ENCODE peak calls at places on chromosomes 16 and 17, in seven cellular contexts. M is endothelial cell of umbilical vein, F is kidney, J is neural progenitor cell, Y is IMR-90, S is AG09309, B is ovary. U is an unnamed sample.

GRCh38 chr16:57390635-57391307 is 13.8 kb upstream of the CCL17 start:
- DNase-seq in J (no peak), F (no peak), M (peak; percentile 69), Y (no peak), B (no peak), S (no peak), U (no peak)

GRCh38 chr17:28086519-28086918 is 44.0 kb downstream of the NLK start:
- DNase-seq in B (no peak), Y (peak; percentile 50), M (no peak), F (no peak), J (no peak), S (no peak), U (peak; percentile 58)

GRCh38 chr16:4800290-4801041 is 2.0 kb downstream of the ROGDI start:
- DNase-seq in M (no peak), Y (no peak), S (no peak), B (peak; percentile 28), F (no peak), J (no peak), U (no peak)

GRCh38 chr17:2954898-2955445 is 108.4 kb downstream of the OR1D5 start:
- DNase-seq in B (no peak), Y (peak; percentile 97), M (peak; percentile 88), F (no peak), J (no peak), S (peak; percentile 54), U (peak; percentile 97)

GRCh38 chr16:83404261-83404660 is 403.5 kb upstream of the HSBP1 start:
- DNase-seq in S (no peak), B (no peak), F (no peak), J (no peak), M (no peak), Y (no peak), U (no peak)

GRCh38 chr17:2172447-2172938 is 117.6 kb downstream of the HIC1 start:
- DNase-seq in B (no peak), M (no peak), S (no peak), J (peak; percentile 27), F (no peak), Y (peak; percentile 92), U (no peak)

GRCh38 chr17:19744492-19744891 is 3.6 kb downstream of the ALDH3A1 start:
- DNase-seq in J (no peak), B (peak; percentile 50), S (no peak), Y (no peak), F (no peak), M (no peak), U (no peak)

GRCh38 chr16:26240807-26241206 is 549.0 kb downstream of the HS3ST4 start:
- DNase-seq in Y (no peak), F (no peak), S (no peak), B (no peak), J (no peak), M (no peak), U (no peak)

GRCh38 chr16:26371349-26371869 is 679.6 kb downstream of the HS3ST4 start:
- DNase-seq in J (no peak), S (no peak), B (no peak), M (no peak), F (no peak), Y (no peak), U (no peak)

GRCh38 chr16:12498077-12498476 is 305.6 kb downstream of the CPPED1 start:
- DNase-seq in M (no peak), B (no peak), J (no peak), Y (no peak), F (peak; percentile 87), S (no peak), U (no peak)

GRCh38 chr17:78839762-78840529 is 668 bp downstream of the USP36 start:
- DNase-seq in F (peak; percentile 89), B (peak; percentile 50), Y (peak; percentile 76), S (no peak), J (peak; percentile 52), M (peak; percentile 27), U (peak; percentile 61)

GRCh38 chr17:15944720-15945492 is at the start of gene ADORA2B:
- DNase-seq in Y (peak; percentile 71), B (peak; percentile 22), S (no peak), J (peak; percentile 89), M (peak; percentile 85), F (peak; percentile 86), U (peak; percentile 74)
- TF ChIP-seq CTCF in Y (peak; percentile 70), B (peak; percentile 17), S (peak; percentile 35), J (peak; percentile 62), M (peak; percentile 71), F (peak; percentile 8), U (peak; percentile 16)

DNA sequence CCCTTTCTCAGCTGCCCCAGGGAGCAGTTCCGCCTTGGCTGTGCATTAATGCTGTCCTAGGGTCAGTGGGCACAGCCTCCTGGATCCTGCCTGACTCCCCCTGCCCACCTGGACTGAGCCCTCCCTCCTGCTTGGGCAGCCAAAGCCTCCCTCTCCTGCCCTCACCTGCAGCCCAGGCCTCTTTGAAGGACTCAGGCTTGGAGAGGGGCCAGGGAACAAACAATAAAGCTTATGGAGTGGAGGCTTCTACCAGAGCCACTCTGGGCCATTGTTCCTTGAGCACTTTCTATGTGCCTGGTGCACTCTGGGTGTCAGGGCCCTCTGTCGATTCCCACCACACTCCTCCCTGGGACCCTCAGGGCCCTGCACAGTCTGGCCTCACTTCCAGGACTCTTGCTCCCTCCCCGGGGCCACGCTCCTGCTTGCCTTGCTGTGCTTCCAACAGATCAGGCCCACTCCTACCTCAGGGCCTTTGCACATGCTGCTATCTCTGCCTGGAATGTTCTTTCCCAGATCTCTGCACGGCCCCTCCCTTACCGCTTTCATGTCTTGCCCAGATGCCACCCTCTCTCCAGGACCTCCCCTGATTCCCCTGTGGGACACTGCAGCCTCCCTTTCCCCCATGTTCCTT is 5.0 kb downstream of the KCNJ12 start:
- DNase-seq in M (no peak), S (no peak), B (no peak), J (no peak), F (no peak), Y (no peak), U (no peak)
- H3K4me3 ChIP-seq in M (no peak overlapping the region), S (no peak overlapping the region), B (no peak overlapping the region), J (no peak overlapping the region), F (no peak overlapping the region), Y (no peak overlapping the region), U (no peak overlapping the region)

DNA sequence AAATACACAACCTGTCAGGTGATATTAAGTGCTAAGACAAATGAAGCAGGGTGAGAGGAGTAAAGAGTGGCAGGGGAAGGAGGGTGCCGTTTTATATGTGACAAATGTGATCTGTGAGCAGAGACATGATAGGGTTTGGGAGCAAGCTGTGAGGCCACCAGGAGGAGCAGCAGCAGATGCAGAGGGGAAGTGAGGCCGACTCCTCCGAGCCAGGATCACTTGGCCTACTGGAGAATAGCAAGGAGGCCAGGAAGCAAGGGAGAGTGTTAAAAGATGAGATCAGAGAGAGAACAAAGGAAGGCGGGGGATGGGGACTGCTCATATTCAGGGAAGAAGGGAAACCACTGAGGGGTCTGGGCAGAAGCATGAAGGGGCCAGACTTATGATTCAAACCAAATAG is 129.4 kb downstream of the TANGO6 start:
- DNase-seq in F (no peak), B (no peak), S (no peak), J (peak; percentile 73), M (peak; percentile 81), Y (peak; percentile 70), U (peak; percentile 85)
- TF ChIP-seq CTCF in F (no peak), B (no peak), S (peak; percentile 53), J (peak; percentile 41), M (peak; percentile 54), Y (peak; percentile 52), U (peak; percentile 75)

DNA sequence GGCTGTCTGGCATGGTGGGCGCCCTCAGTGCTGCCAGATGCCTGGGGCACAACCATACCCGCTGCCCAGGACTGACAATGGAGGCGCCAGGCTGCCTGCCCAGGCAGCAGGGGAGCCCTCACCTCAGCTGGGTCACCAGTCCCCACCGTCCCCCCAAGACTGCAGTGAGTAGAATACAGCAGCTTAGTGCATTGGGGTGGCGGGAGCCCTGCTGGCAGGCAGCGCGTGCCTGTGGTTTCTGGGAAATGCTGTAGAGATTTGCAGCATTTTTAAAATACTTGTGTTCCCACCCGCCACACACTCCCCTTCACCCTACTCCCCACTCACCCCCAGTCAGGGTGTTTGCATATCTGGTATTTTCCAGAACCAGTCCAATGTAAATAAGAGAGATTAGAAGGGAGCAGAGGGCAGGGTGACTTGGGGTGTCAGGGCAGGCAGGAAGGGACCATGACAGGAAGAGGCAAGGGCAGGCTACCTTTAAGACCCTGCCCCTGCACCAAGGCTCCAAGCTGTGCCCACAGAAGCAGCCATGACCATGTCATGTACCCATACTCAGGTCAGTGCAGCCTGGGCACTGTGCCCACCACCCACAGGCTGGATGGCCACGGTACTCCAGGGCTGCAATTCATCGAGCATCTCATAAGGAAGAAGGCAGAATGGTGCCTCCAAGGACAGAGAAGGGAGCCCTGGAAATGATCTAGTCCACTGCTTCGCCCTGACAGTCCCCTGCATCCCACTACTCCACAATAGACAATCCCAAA is 21.5 kb downstream of the MYO18A start:
- DNase-seq in Y (peak; percentile 74), F (peak; percentile 69), S (no peak), J (no peak), M (no peak), B (no peak), U (no peak)
- H3K4me3 ChIP-seq in Y (no peak overlapping the region), F (peak overlapping the region; percentile 31), S (no peak overlapping the region), J (no peak overlapping the region), M (no peak overlapping the region), B (no peak overlapping the region), U (no peak overlapping the region)

GRCh38 chr17:76530489-76530814 is 7.1 kb downstream of the CYGB start:
- DNase-seq in S (no peak), B (no peak), F (peak; percentile 75), M (no peak), Y (no peak), J (no peak), U (no peak)
- TF ChIP-seq CTCF in S (no peak), B (no peak), F (no peak), M (no peak), Y (no peak), J (no peak), U (no peak)

DNA sequence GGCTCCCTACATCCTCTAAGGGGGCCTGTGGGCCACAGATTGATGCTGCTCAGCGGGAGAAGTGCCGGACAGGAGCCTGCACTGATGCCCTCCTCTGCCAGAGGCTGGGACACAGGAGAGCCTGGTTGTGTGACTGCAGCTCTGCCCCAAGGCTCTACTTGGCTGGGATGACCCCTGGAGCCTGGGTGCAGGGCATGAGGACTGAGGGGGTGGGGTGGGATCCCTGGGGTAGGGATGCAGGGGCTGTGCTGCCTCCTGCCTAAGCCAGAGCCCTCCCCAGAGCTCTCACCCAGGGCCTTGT is 577 bp downstream of the EVPLL start:
- DNase-seq in F (no peak), B (no peak), J (no peak), Y (no peak), S (no peak), M (no peak), U (no peak)
- H3K4me3 ChIP-seq in F (no peak overlapping the region), B (no peak overlapping the region), J (no peak overlapping the region), Y (no peak overlapping the region), S (no peak overlapping the region), M (no peak overlapping the region), U (no peak overlapping the region)

GRCh38 chr17:49779730-49780220 is 8.7 kb upstream of the KAT7 start:
- DNase-seq in J (peak; percentile 15), F (no peak), S (peak; percentile 81), Y (peak; percentile 84), M (peak; percentile 79), B (peak; percentile 20), U (peak; percentile 86)
- TF ChIP-seq CTCF in J (peak; percentile 48), F (peak; percentile 57), S (peak; percentile 63), Y (peak; percentile 67), M (peak; percentile 48), B (peak; percentile 59), U (peak; percentile 59)

GRCh38 chr16:81319221-81319912 is 4.6 kb downstream of the GAN start:
- DNase-seq in M (no peak), F (no peak), Y (peak; percentile 77), S (no peak), J (no peak), B (no peak), U (peak; percentile 52)
- H3K4me3 ChIP-seq in M (no peak overlapping the region), F (no peak overlapping the region), Y (no peak overlapping the region), S (no peak overlapping the region), J (no peak overlapping the region), B (no peak overlapping the region), U (no peak overlapping the region)

U was measured in cardiac fibroblast.